ENCODE peak calls at places on chromosomes 2 and 18, in seven cellular contexts. F is stimulated activated CD8-positive, alpha-beta memory T cell treated with anti-CD3 and anti-CD28 coated beads, Interleukin-4, amount 100 ng/mL, for 4 hours; A is body of pancreas; J is GF-D8; P is spleen; X is foreskin fibroblast; O is stimulated activated naive B cell treated with anti-CD40 and anti-IgM and Interleukin-4, amounts not matched to agents 10 μg/mL and 1 μg/mL and 100 μg/mL, for 72 hours. H is an unnamed sample.

GRCh38 chr2:64143154-64144056 is 815 bp downstream of the PELI1 start:
- DNase-seq in F (peak), J (no peak), X (no peak), P (no peak), O (no peak), A (peak), H (peak)

GRCh38 chr18:79496978-79497637 is 101.4 kb downstream of the NFATC1 start:
- DNase-seq in A (peak), F (no peak), P (peak), J (no peak), X (peak), O (peak), H (peak)

GRCh38 chr2:222946700-222947278 is 86.0 kb downstream of the ACSL3 start:
- DNase-seq in O (no peak), X (peak), A (no peak), J (no peak), P (no peak), F (no peak), H (no peak)

GRCh38 chr2:137964066-137964858 is at the start of gene HNMT:
- DNase-seq in P (no peak), X (peak), O (no peak), J (no peak), A (peak), F (no peak), H (peak)

GRCh38 chr2:71898851-71899681 is 248.6 kb downstream of the CYP26B1 start:
- DNase-seq in J (no peak), F (no peak), O (no peak), P (peak), A (no peak), X (no peak), H (no peak)

GRCh38 chr2:31382452-31383120 is 32.0 kb downstream of the XDH start:
- DNase-seq in A (no peak), J (no peak), F (no peak), O (no peak), P (no peak), X (no peak), H (peak)

GRCh38 chr2:47551800-47552525 is 149.0 kb downstream of the MSH2 start:
- DNase-seq in O (no peak), A (no peak), X (no peak), F (no peak), P (no peak), J (peak), H (no peak)

GRCh38 chr2:9178905-9179571 is 27.6 kb upstream of the ASAP2 start:
- DNase-seq in X (peak), A (peak), F (no peak), P (no peak), O (no peak), J (no peak), H (peak)

GRCh38 chr18:3864669-3865298 is 414.8 kb downstream of the TGIF1 start:
- DNase-seq in P (no peak), A (no peak), F (no peak), X (no peak), O (no peak), J (no peak), H (no peak)

GRCh38 chr18:32893915-32894314 is 121.1 kb upstream of the KLHL14 start:
- DNase-seq in A (no peak), O (no peak), P (no peak), J (no peak), X (no peak), F (no peak), H (peak)

GRCh38 chr2:219251656-219252055 is 1.4 kb upstream of the TUBA4B start:
- DNase-seq in P (no peak), A (no peak), F (no peak), X (no peak), J (no peak), O (no peak), H (peak)

GRCh38 chr18:35236964-35237363 is 3.9 kb upstream of the ZNF397 start:
- DNase-seq in O (no peak), P (no peak), A (no peak), X (no peak), J (no peak), F (no peak), H (no peak)

GRCh38 chr2:151085101-151085640 is 176.5 kb downstream of the RBM43 start:
- DNase-seq in A (no peak), P (no peak), O (no peak), X (no peak), F (no peak), J (no peak), H (no peak)

GRCh38 chr2:235116885-235117492 is 165.2 kb downstream of the SH3BP4 start:
- DNase-seq in X (no peak), A (no peak), O (no peak), F (no peak), J (no peak), P (no peak), H (peak)

GRCh38 chr2:121446647-121447241 is 83.9 kb upstream of the RNU4ATAC start:
- DNase-seq in X (no peak), O (no peak), P (no peak), A (no peak), F (no peak), J (no peak), H (no peak)

GRCh38 chr18:49754866-49755265 is 58.5 kb downstream of the ACAA2 start:
- DNase-seq in A (no peak), F (no peak), X (no peak), O (no peak), P (no peak), J (no peak), H (no peak)

GRCh38 chr2:188132385-188132784 is 159.3 kb upstream of the GULP1 start:
- DNase-seq in A (peak), O (no peak), X (no peak), J (no peak), F (no peak), P (no peak), H (no peak)

GRCh38 chr18:36396190-36396589 is 98.7 kb downstream of the FHOD3 start:
- DNase-seq in X (no peak), O (no peak), F (no peak), A (no peak), P (no peak), J (no peak), H (no peak)

GRCh38 chr2:109265953-109266352 is 136.9 kb downstream of the SH3RF3 start:
- DNase-seq in P (no peak), J (no peak), O (no peak), F (no peak), A (no peak), X (no peak), H (no peak)

GRCh38 chr2:2901384-2902345 is 476.0 kb downstream of the EIPR1 start:
- DNase-seq in O (peak), F (no peak), J (no peak), A (no peak), P (no peak), X (no peak), H (no peak)

GRCh38 chr2:37877457-37878315 is 47.4 kb upstream of the RMDN2 start:
- DNase-seq in P (no peak), O (no peak), X (peak), A (no peak), F (no peak), J (no peak), H (peak)

GRCh38 chr2:25174192-25174861 is 5.9 kb upstream of the POMC start:
- DNase-seq in P (no peak), X (no peak), F (no peak), J (no peak), O (no peak), A (no peak), H (no peak)

GRCh38 chr18:4831791-4832375 is 365.2 kb downstream of the AKAIN1 start:
- DNase-seq in P (no peak), J (no peak), F (no peak), A (no peak), X (no peak), O (no peak), H (no peak)

GRCh38 chr2:26887142-26887541 is 39.2 kb downstream of the DPYSL5 start:
- DNase-seq in F (no peak), P (peak), J (peak), A (no peak), O (no peak), X (no peak), H (no peak)

GRCh38 chr2:240249423-240250149 is 109.1 kb upstream of the OTOS start:
- DNase-seq in X (no peak), A (no peak), F (no peak), O (no peak), J (no peak), P (peak), H (no peak)

GRCh38 chr18:43665239-43665788 is 388.0 kb upstream of the SYT4 start:
- DNase-seq in F (no peak), A (no peak), J (no peak), O (no peak), P (no peak), X (peak), H (peak)

GRCh38 chr2:111068435-111069058 is 52.2 kb upstream of the BCL2L11 start:
- DNase-seq in O (no peak), F (no peak), X (no peak), A (peak), J (no peak), P (no peak), H (no peak)

GRCh38 chr2:96747061-96747460 is 7.2 kb upstream of the LMAN2L start:
- DNase-seq in F (no peak), J (no peak), A (no peak), O (no peak), X (no peak), P (no peak), H (no peak)

GRCh38 chr2:85954918-85955420 is 66.2 kb upstream of the ST3GAL5 start:
- DNase-seq in X (no peak), O (no peak), J (no peak), F (no peak), A (peak), P (no peak), H (no peak)

GRCh38 chr2:163641986-163642385 is 93.8 kb downstream of the FIGN start:
- DNase-seq in A (no peak), F (no peak), P (no peak), X (peak), O (no peak), J (no peak), H (peak)

GRCh38 chr2:216632952-216633615 is at the start of gene IGFBP2:
- DNase-seq in J (peak), X (peak), F (peak), P (no peak), A (peak), O (no peak), H (no peak)

GRCh38 chr2:63834401-63834800 is 7.3 kb upstream of the UGP2 start:
- DNase-seq in P (no peak), A (no peak), X (no peak), F (no peak), O (no peak), J (no peak), H (no peak)